ENCODE peak calls at places on chromosome 22, in eight cellular contexts. One of them, this sample, is unnamed.

GRCh38 chr22:37907036-37907954 is 1.2 kb downstream of the MICALL1 start:
- DNase-seq in gastrocnemius medialis: no peak
- DNase-seq in heart left ventricle: no peak
- DNase-seq in fibroblast of pulmonary artery: peak
- DNase-seq in A549: no peak
- DNase-seq in AG04449: no peak
- DNase-seq in fibroblast of lung: no peak
- DNase-seq in upper lobe of right lung: no peak
- DNase-seq in this sample: peak

GRCh38 chr22:46894081-46894671 is 131.7 kb downstream of the TBC1D22A start:
- DNase-seq in gastrocnemius medialis: no peak
- DNase-seq in heart left ventricle: no peak
- DNase-seq in fibroblast of pulmonary artery: no peak
- DNase-seq in A549: no peak
- DNase-seq in AG04449: no peak
- DNase-seq in fibroblast of lung: peak
- DNase-seq in upper lobe of right lung: no peak
- DNase-seq in this sample: peak

GRCh38 chr22:19105867-19106802 is 16.1 kb downstream of the DGCR2 start:
- DNase-seq in gastrocnemius medialis: no peak
- DNase-seq in heart left ventricle: peak
- DNase-seq in fibroblast of pulmonary artery: no peak
- DNase-seq in A549: no peak
- DNase-seq in AG04449: no peak
- DNase-seq in fibroblast of lung: no peak
- DNase-seq in upper lobe of right lung: peak
- DNase-seq in this sample: no peak

GRCh38 chr22:40128989-40129388 is 48.7 kb upstream of the TNRC6B start:
- DNase-seq in gastrocnemius medialis: no peak
- DNase-seq in heart left ventricle: no peak
- DNase-seq in fibroblast of pulmonary artery: no peak
- DNase-seq in A549: no peak
- DNase-seq in AG04449: no peak
- DNase-seq in fibroblast of lung: peak
- DNase-seq in upper lobe of right lung: no peak
- DNase-seq in this sample: no peak

GRCh38 chr22:48490513-48491411 is 1336.9 kb downstream of the BRD1 start:
- DNase-seq in gastrocnemius medialis: no peak
- DNase-seq in heart left ventricle: peak
- DNase-seq in fibroblast of pulmonary artery: no peak
- DNase-seq in A549: peak
- DNase-seq in AG04449: no peak
- DNase-seq in fibroblast of lung: no peak
- DNase-seq in upper lobe of right lung: peak
- DNase-seq in this sample: no peak

GRCh38 chr22:50329236-50329635 is 2.4 kb upstream of the DENND6B start:
- DNase-seq in gastrocnemius medialis: no peak
- DNase-seq in heart left ventricle: no peak
- DNase-seq in fibroblast of pulmonary artery: peak
- DNase-seq in A549: no peak
- DNase-seq in AG04449: no peak
- DNase-seq in fibroblast of lung: no peak
- DNase-seq in upper lobe of right lung: no peak
- DNase-seq in this sample: peak

GRCh38 chr22:36374603-36375024 is 13.2 kb downstream of the MYH9 start:
- DNase-seq in gastrocnemius medialis: no peak
- DNase-seq in heart left ventricle: no peak
- DNase-seq in fibroblast of pulmonary artery: peak
- DNase-seq in A549: peak
- DNase-seq in AG04449: no peak
- DNase-seq in fibroblast of lung: no peak
- DNase-seq in upper lobe of right lung: no peak
- DNase-seq in this sample: no peak

GRCh38 chr22:29022101-29022817 is 39.4 kb downstream of the C22orf31 start:
- DNase-seq in gastrocnemius medialis: no peak
- DNase-seq in heart left ventricle: no peak
- DNase-seq in fibroblast of pulmonary artery: no peak
- DNase-seq in A549: no peak
- DNase-seq in AG04449: no peak
- DNase-seq in fibroblast of lung: no peak
- DNase-seq in upper lobe of right lung: no peak
- DNase-seq in this sample: no peak

GRCh38 chr22:43994416-43994815 is 29.7 kb upstream of the PARVB start:
- DNase-seq in gastrocnemius medialis: no peak
- DNase-seq in heart left ventricle: no peak
- DNase-seq in fibroblast of pulmonary artery: no peak
- DNase-seq in A549: no peak
- DNase-seq in AG04449: no peak
- DNase-seq in fibroblast of lung: no peak
- DNase-seq in upper lobe of right lung: peak
- DNase-seq in this sample: no peak

GRCh38 chr22:48531108-48531507 is 1296.6 kb downstream of the BRD1 start:
- DNase-seq in gastrocnemius medialis: no peak
- DNase-seq in heart left ventricle: no peak
- DNase-seq in fibroblast of pulmonary artery: no peak
- DNase-seq in A549: no peak
- DNase-seq in AG04449: no peak
- DNase-seq in fibroblast of lung: no peak
- DNase-seq in upper lobe of right lung: no peak
- DNase-seq in this sample: no peak

GRCh38 chr22:47355388-47355725 is 592.9 kb downstream of the TBC1D22A start:
- DNase-seq in gastrocnemius medialis: no peak
- DNase-seq in heart left ventricle: no peak
- DNase-seq in fibroblast of pulmonary artery: no peak
- DNase-seq in A549: no peak
- DNase-seq in AG04449: no peak
- DNase-seq in fibroblast of lung: no peak
- DNase-seq in upper lobe of right lung: no peak
- DNase-seq in this sample: no peak

GRCh38 chr22:31393890-31394289 is 5.5 kb upstream of the DRG1 start:
- DNase-seq in gastrocnemius medialis: no peak
- DNase-seq in heart left ventricle: no peak
- DNase-seq in fibroblast of pulmonary artery: no peak
- DNase-seq in A549: peak
- DNase-seq in AG04449: no peak
- DNase-seq in fibroblast of lung: no peak
- DNase-seq in upper lobe of right lung: no peak
- DNase-seq in this sample: no peak

GRCh38 chr22:27597703-27598444 is 203.7 kb downstream of the MN1 start:
- DNase-seq in gastrocnemius medialis: no peak
- DNase-seq in heart left ventricle: no peak
- DNase-seq in fibroblast of pulmonary artery: peak
- DNase-seq in A549: peak
- DNase-seq in AG04449: no peak
- DNase-seq in fibroblast of lung: peak
- DNase-seq in upper lobe of right lung: no peak
- DNase-seq in this sample: no peak

GRCh38 chr22:43956805-43957463 is 1.7 kb downstream of the SAMM50 start:
- DNase-seq in gastrocnemius medialis: peak
- DNase-seq in heart left ventricle: no peak
- DNase-seq in fibroblast of pulmonary artery: peak
- DNase-seq in A549: no peak
- DNase-seq in AG04449: no peak
- DNase-seq in fibroblast of lung: no peak
- DNase-seq in upper lobe of right lung: peak
- DNase-seq in this sample: no peak

GRCh38 chr22:46087336-46087690 is 63.0 kb upstream of the PPARA start:
- DNase-seq in gastrocnemius medialis: no peak
- DNase-seq in heart left ventricle: no peak
- DNase-seq in fibroblast of pulmonary artery: no peak
- DNase-seq in A549: no peak
- DNase-seq in AG04449: no peak
- DNase-seq in fibroblast of lung: no peak
- DNase-seq in upper lobe of right lung: no peak
- DNase-seq in this sample: no peak

GRCh38 chr22:37303821-37304274 is 21.5 kb downstream of the CYTH4 start:
- DNase-seq in gastrocnemius medialis: no peak
- DNase-seq in heart left ventricle: peak
- DNase-seq in fibroblast of pulmonary artery: peak
- DNase-seq in A549: peak
- DNase-seq in AG04449: peak
- DNase-seq in fibroblast of lung: peak
- DNase-seq in upper lobe of right lung: peak
- DNase-seq in this sample: peak

GRCh38 chr22:37803636-37804371 is 3.9 kb upstream of the GCAT start:
- DNase-seq in gastrocnemius medialis: no peak
- DNase-seq in heart left ventricle: no peak
- DNase-seq in fibroblast of pulmonary artery: no peak
- DNase-seq in A549: no peak
- DNase-seq in AG04449: no peak
- DNase-seq in fibroblast of lung: no peak
- DNase-seq in upper lobe of right lung: no peak
- DNase-seq in this sample: no peak

GRCh38 chr22:44398791-44399190 is 86.0 kb upstream of the SHISAL1 start:
- DNase-seq in gastrocnemius medialis: no peak
- DNase-seq in heart left ventricle: peak
- DNase-seq in fibroblast of pulmonary artery: no peak
- DNase-seq in A549: no peak
- DNase-seq in AG04449: no peak
- DNase-seq in fibroblast of lung: no peak
- DNase-seq in upper lobe of right lung: peak
- DNase-seq in this sample: no peak

GRCh38 chr22:50244420-50245213 is at the start of gene TUBGCP6:
- DNase-seq in gastrocnemius medialis: peak
- DNase-seq in heart left ventricle: peak
- DNase-seq in fibroblast of pulmonary artery: peak
- DNase-seq in A549: peak
- DNase-seq in AG04449: peak
- DNase-seq in fibroblast of lung: peak
- DNase-seq in upper lobe of right lung: peak
- DNase-seq in this sample: peak

GRCh38 chr22:38027487-38027886 is 29.7 kb upstream of the PICK1 start:
- DNase-seq in gastrocnemius medialis: no peak
- DNase-seq in heart left ventricle: no peak
- DNase-seq in fibroblast of pulmonary artery: no peak
- DNase-seq in A549: no peak
- DNase-seq in AG04449: no peak
- DNase-seq in fibroblast of lung: no peak
- DNase-seq in upper lobe of right lung: no peak
- DNase-seq in this sample: no peak

GRCh38 chr22:37287550-37287951 is 5.2 kb downstream of the CYTH4 start:
- DNase-seq in gastrocnemius medialis: no peak
- DNase-seq in heart left ventricle: no peak
- DNase-seq in fibroblast of pulmonary artery: no peak
- DNase-seq in A549: no peak
- DNase-seq in AG04449: no peak
- DNase-seq in fibroblast of lung: no peak
- DNase-seq in upper lobe of right lung: no peak
- DNase-seq in this sample: no peak

GRCh38 chr22:49052023-49052538 is 775.6 kb downstream of the BRD1 start:
- DNase-seq in gastrocnemius medialis: no peak
- DNase-seq in heart left ventricle: no peak
- DNase-seq in fibroblast of pulmonary artery: no peak
- DNase-seq in A549: no peak
- DNase-seq in AG04449: no peak
- DNase-seq in fibroblast of lung: peak
- DNase-seq in upper lobe of right lung: peak
- DNase-seq in this sample: no peak

GRCh38 chr22:20576445-20576816 is 69.0 kb downstream of the MED15 start:
- DNase-seq in gastrocnemius medialis: no peak
- DNase-seq in heart left ventricle: no peak
- DNase-seq in fibroblast of pulmonary artery: no peak
- DNase-seq in A549: no peak
- DNase-seq in AG04449: no peak
- DNase-seq in fibroblast of lung: no peak
- DNase-seq in upper lobe of right lung: no peak
- DNase-seq in this sample: no peak

DNA sequence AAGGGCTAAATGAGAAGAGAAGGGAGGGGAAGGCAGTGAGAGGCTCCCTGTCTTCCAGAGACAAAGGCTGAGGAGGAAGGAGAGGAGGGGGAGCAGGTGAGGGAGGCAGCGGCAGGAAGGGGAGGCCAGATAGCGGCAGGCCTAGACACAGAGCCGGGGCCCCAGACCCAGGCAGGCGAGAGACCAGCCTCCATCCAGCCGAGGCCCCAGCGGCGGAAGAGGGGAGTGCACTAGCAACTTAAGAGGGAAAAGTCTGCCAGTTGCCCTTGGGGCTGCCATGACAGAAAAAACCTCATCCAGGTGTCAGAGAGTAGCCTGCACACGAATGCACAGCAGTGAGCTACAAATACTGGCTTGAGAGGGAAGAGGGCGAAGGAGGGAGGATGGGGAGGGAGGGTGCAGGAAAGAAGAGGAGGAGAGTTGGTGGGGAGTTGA is 46.7 kb downstream of the IGLL1 start:
- DNase-seq in gastrocnemius medialis: no peak
- DNase-seq in heart left ventricle: no peak
- DNase-seq in fibroblast of pulmonary artery: peak
- DNase-seq in A549: peak
- DNase-seq in AG04449: no peak
- DNase-seq in fibroblast of lung: no peak
- DNase-seq in upper lobe of right lung: peak
- DNase-seq in this sample: no peak
- TF ChIP-seq CTCF in gastrocnemius medialis: no peak
- TF ChIP-seq CTCF in heart left ventricle: no peak
- TF ChIP-seq CTCF in fibroblast of pulmonary artery: peak
- TF ChIP-seq CTCF in A549: no peak
- TF ChIP-seq CTCF in AG04449: peak
- TF ChIP-seq CTCF in fibroblast of lung: peak
- TF ChIP-seq CTCF in upper lobe of right lung: peak
- TF ChIP-seq CTCF in this sample: peak

DNA sequence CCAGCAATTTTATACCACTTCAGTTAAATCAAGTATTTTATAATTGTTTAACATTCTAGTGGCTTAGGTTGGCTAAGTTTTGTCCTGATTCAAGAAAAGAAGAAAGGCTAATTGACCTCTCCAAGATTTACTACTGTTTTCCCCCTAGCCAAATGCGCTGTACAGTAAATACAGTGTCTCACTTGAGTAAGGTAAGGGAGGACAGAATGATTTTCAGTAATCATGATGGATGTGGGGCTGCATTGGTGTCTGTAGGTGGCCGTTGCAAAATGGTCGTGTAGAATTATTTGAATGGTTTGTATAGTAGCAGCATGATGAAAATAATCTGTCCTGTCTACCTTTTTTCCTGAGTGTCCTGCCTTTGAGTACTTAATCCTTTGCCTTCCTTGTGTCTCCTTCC is 4.6 kb downstream of the CECR2 start:
- DNase-seq in gastrocnemius medialis: no peak
- DNase-seq in heart left ventricle: no peak
- DNase-seq in fibroblast of pulmonary artery: no peak
- DNase-seq in A549: no peak
- DNase-seq in AG04449: no peak
- DNase-seq in fibroblast of lung: no peak
- DNase-seq in upper lobe of right lung: no peak
- DNase-seq in this sample: no peak
- H3K4me3 ChIP-seq in gastrocnemius medialis: no peak
- H3K4me3 ChIP-seq in heart left ventricle: no peak
- H3K4me3 ChIP-seq in fibroblast of pulmonary artery: no peak
- H3K4me3 ChIP-seq in A549: no peak
- H3K4me3 ChIP-seq in AG04449: no peak
- H3K4me3 ChIP-seq in fibroblast of lung: no peak
- H3K4me3 ChIP-seq in upper lobe of right lung: no peak
- H3K4me3 ChIP-seq in this sample: no peak

GRCh38 chr22:25702046-25702445 is 39.9 kb upstream of the MYO18B start:
- DNase-seq in gastrocnemius medialis: no peak
- DNase-seq in heart left ventricle: no peak
- DNase-seq in fibroblast of pulmonary artery: peak
- DNase-seq in A549: no peak
- DNase-seq in AG04449: no peak
- DNase-seq in fibroblast of lung: peak
- DNase-seq in upper lobe of right lung: no peak
- DNase-seq in this sample: peak
- TF ChIP-seq CTCF in gastrocnemius medialis: no peak
- TF ChIP-seq CTCF in heart left ventricle: peak
- TF ChIP-seq CTCF in fibroblast of pulmonary artery: peak
- TF ChIP-seq CTCF in A549: peak
- TF ChIP-seq CTCF in AG04449: peak
- TF ChIP-seq CTCF in fibroblast of lung: peak
- TF ChIP-seq CTCF in upper lobe of right lung: peak
- TF ChIP-seq CTCF in this sample: peak

GRCh38 chr22:42345458-42345857 is 75.0 kb upstream of the TCF20 start:
- DNase-seq in gastrocnemius medialis: no peak
- DNase-seq in heart left ventricle: no peak
- DNase-seq in fibroblast of pulmonary artery: no peak
- DNase-seq in A549: no peak
- DNase-seq in AG04449: no peak
- DNase-seq in fibroblast of lung: no peak
- DNase-seq in upper lobe of right lung: no peak
- DNase-seq in this sample: no peak
- H3K4me3 ChIP-seq in gastrocnemius medialis: no peak
- H3K4me3 ChIP-seq in heart left ventricle: no peak
- H3K4me3 ChIP-seq in fibroblast of pulmonary artery: no peak
- H3K4me3 ChIP-seq in A549: no peak
- H3K4me3 ChIP-seq in AG04449: no peak
- H3K4me3 ChIP-seq in fibroblast of lung: no peak
- H3K4me3 ChIP-seq in upper lobe of right lung: no peak
- H3K4me3 ChIP-seq in this sample: no peak

This sample was measured in AG10803.